ENCODE peak calls at places on chromosome 9, in six cellular contexts. R is aorta, S is fibroblast of lung, X is GM23338, D is esophagus squamous epithelium, V is body of pancreas. I is an unnamed sample.

GRCh38 chr9:110099236-110099741 is 108.7 kb downstream of the C9orf152 start:
- DNase-seq in R (no peak), S (peak; percentile 76), X (no peak), D (no peak), V (peak; percentile 26), I (no peak)

GRCh38 chr9:124035001-124035650 is 23.6 kb downstream of the LHX2 start:
- DNase-seq in R (peak; percentile 22), S (no peak), X (no peak), D (no peak), V (no peak), I (no peak)

GRCh38 chr9:108860354-108860753 is 1.7 kb upstream of the ACTL7A start:
- DNase-seq in R (no peak), S (peak; percentile 19), X (no peak), D (no peak), V (no peak), I (no peak)

GRCh38 chr9:14910178-14910805 is at the start of gene FREM1:
- DNase-seq in R (peak; percentile 74), S (peak; percentile 15), X (peak; percentile 79), D (no peak), V (peak; percentile 22), I (no peak)

GRCh38 chr9:20189871-20190270 is 401.0 kb upstream of the SLC24A2 start:
- DNase-seq in R (no peak), S (no peak), X (peak; percentile 44), D (no peak), V (peak; percentile 48), I (no peak)

GRCh38 chr9:21964925-21965385 is 29.2 kb downstream of the CDKN2A start:
- DNase-seq in R (peak; percentile 71), S (peak; percentile 55), X (peak; percentile 41), D (no peak), V (peak; percentile 57), I (peak; percentile 64)

GRCh38 chr9:105673850-105674387 is 11.7 kb downstream of the TAL2 start:
- DNase-seq in R (no peak), S (no peak), X (peak; percentile 45), D (no peak), V (no peak), I (no peak)

GRCh38 chr9:6052520-6052919 is 37.1 kb upstream of the RANBP6 start:
- DNase-seq in R (no peak), S (no peak), X (no peak), D (no peak), V (no peak), I (no peak)

GRCh38 chr9:91736311-91736710 is 213.7 kb downstream of the ROR2 start:
- DNase-seq in R (no peak), S (no peak), X (no peak), D (no peak), V (no peak), I (no peak)

GRCh38 chr9:69882998-69883565 is 62.5 kb downstream of the CFAP95 start:
- DNase-seq in R (no peak), S (no peak), X (no peak), D (no peak), V (no peak), I (no peak)

GRCh38 chr9:97802276-97802675 is 50.8 kb upstream of the FOXE1 start:
- DNase-seq in R (no peak), S (no peak), X (no peak), D (no peak), V (no peak), I (no peak)

GRCh38 chr9:122394265-122395242 is 23.7 kb downstream of the PTGS1 start:
- DNase-seq in R (no peak), S (peak; percentile 88), X (no peak), D (no peak), V (peak; percentile 48), I (no peak)

GRCh38 chr9:6984941-6985578 is 227.3 kb downstream of the KDM4C start:
- DNase-seq in R (no peak), S (no peak), X (peak; percentile 84), D (no peak), V (no peak), I (no peak)

GRCh38 chr9:126621056-126621918 is 7.6 kb downstream of the LMX1B start:
- DNase-seq in R (no peak), S (no peak), X (peak; percentile 42), D (no peak), V (no peak), I (no peak)
- H3K27me3 ChIP-seq in R (no peaks in the 10 kb centered on the region), S (peaks cover 90% of the 10 kb centered on the region), X (peaks cover 100% of the 10 kb centered on the region), D (peaks cover 100% of the 10 kb centered on the region), V (no peaks in the 10 kb centered on the region), I (peaks cover 77% of the 10 kb centered on the region)

DNA sequence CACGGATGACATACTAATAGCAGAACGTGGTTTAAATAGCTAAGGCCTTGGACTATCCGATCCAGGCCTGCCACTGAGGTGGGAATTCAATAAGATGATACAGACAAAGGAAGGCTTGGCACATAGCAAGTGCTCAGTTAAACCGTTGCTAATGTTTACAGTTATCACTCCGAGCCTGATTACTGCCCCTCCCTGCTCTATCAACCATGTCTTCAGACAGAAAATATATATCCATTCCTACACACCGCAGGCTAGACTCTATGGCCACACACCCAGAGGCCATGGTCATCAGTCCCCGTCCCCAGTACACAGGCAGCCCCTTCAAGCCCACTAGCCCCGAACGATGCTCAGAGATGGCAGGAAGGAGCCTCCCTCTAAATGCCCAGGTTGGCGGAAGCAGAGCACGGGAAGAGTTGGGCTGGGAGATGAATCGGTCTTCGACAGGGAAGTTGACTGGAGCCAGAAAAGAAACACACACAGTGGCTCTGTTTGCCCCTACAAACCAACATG is 49.8 kb upstream of the STXBP1 start:
- DNase-seq in R (no peak), S (no peak), X (no peak), D (no peak), V (no peak), I (no peak)
- H3K4me1 ChIP-seq in R (no peaks in the 10 kb centered on the region), S (peaks cover 71% of the 10 kb centered on the region), X (peaks cover 24% of the 10 kb centered on the region), D (peaks cover 100% of the 10 kb centered on the region), V (peaks cover 98% of the 10 kb centered on the region), I (peaks cover 31% of the 10 kb centered on the region)

DNA sequence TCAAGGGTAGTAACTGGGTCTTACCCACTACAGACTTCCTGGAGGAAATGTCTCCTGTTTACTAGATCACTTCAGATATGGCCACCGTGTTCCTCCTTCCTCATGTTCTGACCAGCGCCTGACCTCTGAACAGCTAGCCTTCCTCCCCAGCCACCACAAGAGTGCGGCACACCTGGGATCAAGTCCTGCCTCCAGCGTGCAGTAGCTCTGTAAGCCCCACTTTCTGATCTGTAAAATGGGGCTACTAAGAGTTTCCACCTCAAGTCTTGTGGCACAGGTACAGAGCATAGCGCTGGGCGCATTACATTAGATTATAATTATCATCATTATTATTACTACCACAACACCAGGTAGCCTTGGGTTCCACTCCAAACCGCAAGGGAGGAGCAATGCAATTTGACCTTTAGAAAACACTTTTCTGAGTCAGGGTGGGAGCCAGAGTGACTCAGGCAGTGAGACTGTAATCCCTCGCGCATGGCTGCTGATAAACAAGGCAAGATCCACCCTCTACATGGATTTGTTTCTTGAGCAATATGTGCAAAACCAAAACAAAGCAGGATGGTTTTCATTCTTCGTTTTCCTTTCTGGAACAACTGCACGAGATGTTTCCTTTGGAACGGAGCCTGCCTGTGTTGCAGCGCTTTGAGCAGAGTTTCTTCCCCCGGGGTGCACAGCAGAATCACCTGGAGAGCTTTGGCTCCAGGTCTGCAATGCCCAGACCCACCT is 65.0 kb upstream of the ANGPTL2 start:
- DNase-seq in R (peak; percentile 82), S (peak; percentile 99), X (no peak), D (no peak), V (peak; percentile 58), I (no peak)
- H3K27ac ChIP-seq in R (peak overlapping the region; percentile 93), S (peak overlapping the region; percentile 96), X (no peak overlapping the region), D (peak overlapping the region; percentile 86), V (peak overlapping the region; percentile 54), I (no peak overlapping the region)

GRCh38 chr9:1723616-1724015 is 291.5 kb upstream of the SMARCA2 start:
- DNase-seq in R (no peak), S (no peak), X (no peak), D (no peak), V (no peak), I (no peak)
- H3K27me3 ChIP-seq in R (no peaks in the 10 kb centered on the region), S (no peaks in the 10 kb centered on the region), X (no peaks in the 10 kb centered on the region), D (peaks cover 3% of the 10 kb centered on the region), V (no peaks in the 10 kb centered on the region), I (no peaks in the 10 kb centered on the region)

GRCh38 chr9:127844821-127845359 is 9.6 kb downstream of the ENG start:
- DNase-seq in R (no peak), S (no peak), X (peak; percentile 77), D (no peak), V (peak; percentile 16), I (no peak)
- H3K4me1 ChIP-seq in R (no peaks in the 10 kb centered on the region), S (peaks cover 20% of the 10 kb centered on the region), X (no peaks in the 10 kb centered on the region), D (peaks cover 55% of the 10 kb centered on the region), V (peaks cover 22% of the 10 kb centered on the region), I (no peaks in the 10 kb centered on the region)

GRCh38 chr9:75090579-75090978 is 2.3 kb downstream of the OSTF1 start:
- DNase-seq in R (no peak), S (no peak), X (no peak), D (no peak), V (no peak), I (no peak)

GRCh38 chr9:75087279-75087823 is 604 bp downstream of the NMRK1 start:
- DNase-seq in R (no peak), S (peak; percentile 52), X (peak; percentile 69), D (no peak), V (peak; percentile 74), I (peak; percentile 53)

GRCh38 chr9:75087824-75088645 is at the start of the genes NMRK1 and OSTF1:
- DNase-seq in R (peak; percentile 98), S (peak; percentile 96), X (peak; percentile 97), D (peak; percentile 76), V (peak; percentile 96), I (peak; percentile 88)

GRCh38 chr9:75089369-75089766 is 1.1 kb downstream of the OSTF1 start:
- DNase-seq in R (no peak), S (no peak), X (no peak), D (no peak), V (no peak), I (no peak)

GRCh38 chr9:75088646-75089368 is 493 bp downstream of the OSTF1 start:
- DNase-seq in R (peak; percentile 83), S (peak; percentile 67), X (peak; percentile 73), D (peak; percentile 25), V (peak; percentile 83), I (no peak)
- H3K27ac ChIP-seq in R (peak overlapping the region; percentile 61), S (peak overlapping the region; percentile 87), X (peak overlapping the region; percentile 52), D (peak overlapping the region; percentile 100), V (peak overlapping the region; percentile 98), I (peak overlapping the region; percentile 88)

GRCh38 chr9:133607381-133607780 is 1.8 kb downstream of the FAM163B start:
- DNase-seq in R (peak; percentile 40), S (no peak), X (no peak), D (no peak), V (no peak), I (no peak)
- H3K27me3 ChIP-seq in R (no peaks in the 10 kb centered on the region), S (peaks cover 5% of the 10 kb centered on the region), X (peaks cover 15% of the 10 kb centered on the region), D (peaks cover 99% of the 10 kb centered on the region), V (no peaks in the 10 kb centered on the region), I (peaks cover 9% of the 10 kb centered on the region)

GRCh38 chr9:112112941-112113399 is 62.1 kb downstream of the SUSD1 start:
- DNase-seq in R (no peak), S (peak; percentile 2), X (peak; percentile 78), D (no peak), V (peak; percentile 59), I (no peak)
- H3K4me1 ChIP-seq in R (no peaks in the 10 kb centered on the region), S (peaks cover 2% of the 10 kb centered on the region), X (no peaks in the 10 kb centered on the region), D (peaks cover 31% of the 10 kb centered on the region), V (no peaks in the 10 kb centered on the region), I (no peaks in the 10 kb centered on the region)

DNA sequence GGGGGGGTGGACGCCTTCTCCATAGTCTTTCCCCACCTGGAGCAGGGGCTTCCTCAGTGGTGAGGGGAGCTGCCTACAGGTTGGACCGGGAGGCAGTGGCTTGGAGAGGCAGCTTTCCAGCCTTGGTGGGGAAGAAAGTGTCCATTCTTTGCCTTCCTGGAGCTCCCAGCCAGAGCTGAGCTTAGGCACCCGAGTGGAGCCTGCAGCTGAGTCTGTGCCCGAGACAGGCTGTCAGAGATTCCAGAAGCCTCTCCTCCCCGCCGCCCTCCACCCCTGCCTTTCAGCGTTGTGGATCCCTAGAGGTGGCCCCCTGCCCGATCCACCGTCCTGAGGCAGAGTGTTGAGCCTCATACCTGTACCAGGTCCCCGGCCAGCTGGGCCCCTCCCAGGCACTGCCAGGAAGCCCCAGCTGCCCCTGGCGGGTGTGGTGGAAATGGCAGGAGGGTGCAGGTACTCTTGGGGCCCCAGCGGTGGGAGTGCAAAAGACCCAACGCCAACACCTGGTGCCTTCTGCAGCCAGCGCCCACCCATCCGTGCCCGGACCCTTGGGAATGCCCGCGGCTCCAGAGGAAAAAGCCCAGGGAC is 112.0 kb downstream of the RXRA start:
- DNase-seq in R (no peak), S (no peak), X (peak; percentile 59), D (no peak), V (no peak), I (no peak)
- H3K27ac ChIP-seq in R (no peak overlapping the region), S (no peak overlapping the region), X (no peak overlapping the region), D (peak overlapping the region; percentile 91), V (no peak overlapping the region), I (no peak overlapping the region)